ENCODE peak calls at places on chromosomes 2 and 18, in nine cellular contexts. N is AG09309, E is NB4, C is colonic mucosa, L is mucosa of descending colon, J is H1, M is A549, Z is epithelial cell of esophagus, X is Peyer's patch. I is an unnamed sample.

GRCh38 chr2:9258953-9259399 is 52.4 kb downstream of the ASAP2 start:
- DNase-seq in N (no peak), E (peak; percentile 43), C (no peak), L (no peak), J (no peak), M (no peak), Z (no peak), X (no peak), I (no peak)

GRCh38 chr18:13555192-13555591 is 171.2 kb downstream of the FAM210A start:
- DNase-seq in N (no peak), E (no peak), C (no peak), L (no peak), J (no peak), M (no peak), Z (no peak), X (no peak), I (no peak)

GRCh38 chr18:32219431-32219830 is 29.6 kb downstream of the MEP1B start:
- DNase-seq in N (no peak), E (no peak), C (no peak), L (no peak), J (no peak), M (no peak), Z (peak; percentile 51), X (no peak), I (no peak)

GRCh38 chr2:113979172-113980128 is 89.6 kb downstream of the ACTR3 start:
- DNase-seq in N (no peak), E (peak; percentile 14), C (no peak), L (no peak), J (peak; percentile 36), M (no peak), Z (no peak), X (no peak), I (no peak)

GRCh38 chr2:216116418-216116817 is 7.3 kb downstream of the XRCC5 start:
- DNase-seq in N (no peak), E (no peak), C (no peak), L (no peak), J (no peak), M (no peak), Z (no peak), X (no peak), I (no peak)

GRCh38 chr2:97658691-97659157 is 5.1 kb downstream of the ACTR1B start:
- DNase-seq in N (no peak), E (no peak), C (no peak), L (no peak), J (no peak), M (no peak), Z (no peak), X (no peak), I (no peak)

GRCh38 chr2:24175631-24176030 is 778 bp downstream of the FAM228A start:
- DNase-seq in N (no peak), E (no peak), C (no peak), L (no peak), J (no peak), M (no peak), Z (peak; percentile 61), X (no peak), I (no peak)

GRCh38 chr2:46873632-46874068 is 42.0 kb downstream of the MCFD2 start:
- DNase-seq in N (peak; percentile 94), E (peak; percentile 89), C (peak; percentile 70), L (peak; percentile 63), J (peak; percentile 21), M (peak; percentile 99), Z (peak; percentile 97), X (peak; percentile 27), I (peak; percentile 38)

GRCh38 chr2:140988597-140988996 is 1142.2 kb downstream of the LRP1B start:
- DNase-seq in N (no peak), E (no peak), C (no peak), L (no peak), J (no peak), M (no peak), Z (peak; percentile 5), X (no peak), I (no peak)

GRCh38 chr18:65607161-65607560 is 143.7 kb upstream of the CDH7 start:
- DNase-seq in N (no peak), E (no peak), C (no peak), L (no peak), J (no peak), M (no peak), Z (no peak), X (no peak), I (no peak)

GRCh38 chr2:160339291-160339690 is 139.2 kb upstream of the ITGB6 start:
- DNase-seq in N (no peak), E (no peak), C (no peak), L (no peak), J (no peak), M (no peak), Z (no peak), X (no peak), I (no peak)

GRCh38 chr2:38723173-38723572 is 28.0 kb downstream of the SRSF7 start:
- DNase-seq in N (no peak), E (no peak), C (no peak), L (no peak), J (no peak), M (no peak), Z (no peak), X (no peak), I (no peak)

GRCh38 chr2:191927991-191928390 is 81.1 kb upstream of the CAVIN2 start:
- DNase-seq in N (peak; percentile 45), E (peak; percentile 6), C (no peak), L (no peak), J (no peak), M (no peak), Z (peak; percentile 23), X (no peak), I (no peak)

DNA sequence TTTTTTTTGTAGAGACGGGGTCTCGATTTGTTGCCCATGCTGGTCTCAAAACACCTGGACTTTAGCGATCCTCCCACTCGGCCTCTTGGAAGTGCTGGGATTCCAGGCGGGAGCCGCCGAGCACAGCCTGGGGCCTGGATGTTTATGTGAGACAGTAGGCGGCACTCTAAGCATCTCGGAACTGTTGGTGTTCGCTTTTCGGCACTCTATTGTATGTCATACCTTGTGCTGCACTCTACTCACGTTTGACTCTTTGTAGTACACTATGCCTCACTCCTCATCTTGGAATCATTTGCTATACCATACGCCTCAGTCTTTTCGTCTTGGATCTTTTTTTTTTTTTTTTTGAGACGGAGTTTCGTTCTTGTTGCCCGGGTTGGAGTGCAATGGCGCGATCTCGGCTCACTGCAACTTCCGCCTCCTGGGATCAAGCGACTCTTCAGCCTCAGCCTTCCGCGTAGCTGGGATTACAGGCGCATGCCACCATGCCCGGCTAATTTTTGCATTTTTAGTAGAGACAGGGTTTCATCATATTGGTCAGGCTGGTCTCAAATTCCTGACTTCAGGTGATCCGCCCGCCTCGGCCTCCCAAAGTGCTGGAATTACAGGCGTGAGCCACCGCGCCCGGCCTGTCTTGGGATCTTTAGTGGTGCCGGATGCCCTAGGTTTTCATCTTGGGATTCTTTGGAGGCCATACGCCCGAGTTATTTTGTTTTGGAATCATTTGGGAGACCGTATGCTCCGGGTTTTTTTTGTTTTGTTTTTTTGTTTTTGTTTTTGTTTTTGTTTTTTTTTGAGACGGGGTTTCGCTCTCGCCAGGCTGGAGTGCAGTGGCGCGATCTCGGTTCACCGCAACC is 24.2 kb upstream of the ZDBF2 start:
- DNase-seq in N (no peak), E (no peak), C (peak; percentile 25), L (peak; percentile 11), J (no peak), M (peak; percentile 69), Z (peak; percentile 24), X (no peak), I (no peak)
- TF ChIP-seq CTCF in N (no peak), E (no peak), C (no peak), L (no peak), J (peak; percentile 28), M (peak; percentile 53), Z (peak; percentile 17), X (no peak), I (no peak)

DNA sequence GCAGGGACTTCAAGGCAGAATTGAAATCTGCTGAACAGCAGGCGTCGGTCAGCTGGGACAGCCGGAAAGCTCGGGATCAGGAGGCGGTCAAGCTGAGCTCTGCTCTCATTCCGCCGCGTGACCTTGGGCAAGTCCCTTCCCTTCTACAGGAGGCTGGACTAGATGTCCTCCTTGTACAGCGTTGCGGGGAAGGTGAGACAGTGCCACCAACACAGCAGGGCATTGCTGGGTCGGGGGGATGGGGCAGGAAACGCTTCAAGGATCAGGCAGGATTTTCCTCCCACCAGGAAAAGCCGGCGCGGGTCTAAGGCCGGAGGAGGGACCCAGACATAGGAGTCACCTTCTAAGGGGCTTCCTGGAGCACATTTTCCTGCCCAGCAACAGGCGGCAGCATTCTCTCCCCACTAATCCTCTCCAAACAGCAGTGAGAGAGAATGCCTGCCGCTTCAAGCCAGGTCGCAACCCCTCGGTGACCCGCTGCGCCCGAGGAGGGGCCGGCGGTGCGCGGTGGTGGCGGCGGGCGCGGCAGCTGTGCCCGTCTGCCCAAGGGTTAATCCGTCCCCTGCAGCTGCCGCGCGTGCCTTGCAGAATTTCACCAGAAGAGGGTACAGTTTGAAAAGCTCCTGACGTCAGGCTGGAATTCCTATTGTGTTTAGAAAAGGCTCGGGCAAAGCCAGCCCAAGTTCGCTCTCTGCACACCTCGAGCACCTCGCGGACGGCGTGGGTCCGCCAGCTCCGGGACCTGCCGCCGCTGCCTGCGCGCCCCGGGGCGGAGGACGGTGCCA is at the start of gene KCNF1:
- DNase-seq in N (no peak), E (peak; percentile 21), C (peak; percentile 32), L (peak; percentile 30), J (no peak), M (peak; percentile 79), Z (peak; percentile 69), X (no peak), I (no peak)
- TF ChIP-seq CTCF in N (peak; percentile 22), E (no peak), C (no peak), L (no peak), J (no peak), M (peak; percentile 52), Z (peak; percentile 38), X (no peak), I (peak; percentile 25)

GRCh38 chr2:197312186-197312585 is 1.6 kb upstream of the ANKRD44 start:
- DNase-seq in N (no peak), E (no peak), C (no peak), L (no peak), J (no peak), M (no peak), Z (no peak), X (no peak), I (no peak)

GRCh38 chr2:197311521-197312033 is 997 bp upstream of the ANKRD44 start:
- DNase-seq in N (no peak), E (peak; percentile 28), C (no peak), L (no peak), J (no peak), M (no peak), Z (peak; percentile 27), X (no peak), I (no peak)

GRCh38 chr2:197309369-197310231 is 980 bp downstream of the ANKRD44 start:
- DNase-seq in N (no peak), E (peak; percentile 79), C (peak; percentile 41), L (peak; percentile 52), J (no peak), M (no peak), Z (no peak), X (peak; percentile 61), I (peak; percentile 9)

GRCh38 chr2:197310271-197310939 is at the start of gene ANKRD44:
- DNase-seq in N (peak; percentile 43), E (peak; percentile 93), C (peak; percentile 87), L (peak; percentile 86), J (peak; percentile 33), M (peak; percentile 76), Z (peak; percentile 89), X (peak; percentile 92), I (peak; percentile 85)

GRCh38 chr2:197310940-197311485 is 433 bp upstream of the ANKRD44 start:
- DNase-seq in N (no peak), E (no peak), C (no peak), L (no peak), J (no peak), M (no peak), Z (no peak), X (no peak), I (peak; percentile 11)
- TF ChIP-seq CTCF in N (no peak), E (no peak), C (no peak), L (no peak), J (no peak), M (peak; percentile 5), Z (no peak), X (no peak), I (no peak)

GRCh38 chr18:24009651-24010333 is 4.8 kb upstream of the TTC39C start:
- DNase-seq in N (no peak), E (no peak), C (no peak), L (no peak), J (no peak), M (no peak), Z (no peak), X (peak; percentile 78), I (no peak)
- TF ChIP-seq CTCF in N (no peak), E (no peak), C (no peak), L (no peak), J (no peak), M (no peak), Z (no peak), X (no peak), I (no peak)

I was measured in prostate gland.